ENCODE peak calls at places on chromosomes 12 and 14, in six cellular contexts. L is colonic mucosa, E is psoas muscle, W is pancreas, R is OCI-LY7, V is astrocyte. P is an unnamed sample.

GRCh38 chr12:6887460-6887859 is 14.4 kb upstream of the SPSB2 start:
- DNase-seq in L (peak), E (no peak), W (no peak), R (no peak), V (no peak), P (no peak)

GRCh38 chr12:65891987-65892481 is 67.8 kb downstream of the HMGA2 start:
- DNase-seq in L (peak), E (peak), W (peak), R (no peak), V (peak), P (peak)

GRCh38 chr12:119088917-119089667 is 89.6 kb upstream of the HSPB8 start:
- DNase-seq in L (no peak), E (no peak), W (no peak), R (no peak), V (no peak), P (no peak)

GRCh38 chr12:63226792-63227463 is 75.9 kb upstream of the AVPR1A start:
- DNase-seq in L (no peak), E (no peak), W (no peak), R (no peak), V (no peak), P (no peak)

GRCh38 chr12:26845057-26845666 is 12.2 kb upstream of the ITPR2 start:
- DNase-seq in L (peak), E (peak), W (peak), R (no peak), V (no peak), P (peak)

GRCh38 chr14:103220134-103220981 is 97.1 kb downstream of the TNFAIP2 start:
- DNase-seq in L (no peak), E (peak), W (no peak), R (no peak), V (no peak), P (no peak)

GRCh38 chr12:93702707-93703305 is 25.6 kb downstream of the CRADD start:
- DNase-seq in L (no peak), E (no peak), W (no peak), R (no peak), V (peak), P (no peak)

GRCh38 chr12:79301181-79301580 is 389.6 kb downstream of the PAWR start:
- DNase-seq in L (no peak), E (no peak), W (no peak), R (no peak), V (no peak), P (no peak)

GRCh38 chr12:1217191-1217949 is 226.3 kb downstream of the ERC1 start:
- DNase-seq in L (peak), E (no peak), W (no peak), R (no peak), V (peak), P (peak)

GRCh38 chr14:93858896-93859295 is 68.2 kb upstream of the FAM181A start:
- DNase-seq in L (no peak), E (no peak), W (no peak), R (no peak), V (no peak), P (no peak)

GRCh38 chr12:124692443-124692842 is 125.0 kb upstream of the NCOR2 start:
- DNase-seq in L (no peak), E (no peak), W (no peak), R (no peak), V (no peak), P (no peak)

GRCh38 chr14:100677925-100678765 is 48.5 kb upstream of the DLK1 start:
- DNase-seq in L (peak), E (peak), W (no peak), R (no peak), V (peak), P (peak)

GRCh38 chr14:100687386-100687785 is 39.3 kb upstream of the DLK1 start:
- DNase-seq in L (no peak), E (no peak), W (no peak), R (no peak), V (no peak), P (no peak)

GRCh38 chr12:19220205-19220604 is 90.7 kb downstream of the PLEKHA5 start:
- DNase-seq in L (no peak), E (no peak), W (no peak), R (no peak), V (peak), P (peak)

GRCh38 chr14:69539631-69540410 is 34.9 kb downstream of the CCDC177 start:
- DNase-seq in L (no peak), E (peak), W (peak), R (no peak), V (peak), P (peak)

GRCh38 chr12:98893126-98893525 is 248.0 kb downstream of the APAF1 start:
- DNase-seq in L (no peak), E (no peak), W (no peak), R (no peak), V (no peak), P (no peak)

GRCh38 chr14:49950275-49951250 is 57.7 kb downstream of the ARF6 start:
- DNase-seq in L (peak), E (no peak), W (peak), R (no peak), V (no peak), P (no peak)

GRCh38 chr12:17992002-17992656 is 97.9 kb downstream of the RERGL start:
- DNase-seq in L (no peak), E (no peak), W (no peak), R (peak), V (peak), P (peak)

GRCh38 chr12:124385219-124385969 is 90.5 kb downstream of the RFLNA start:
- DNase-seq in L (no peak), E (peak), W (no peak), R (no peak), V (peak), P (peak)

GRCh38 chr12:98671459-98671858 is 26.4 kb downstream of the APAF1 start:
- DNase-seq in L (no peak), E (no peak), W (no peak), R (no peak), V (no peak), P (no peak)

GRCh38 chr14:56207626-56208297 is 89.6 kb downstream of the PELI2 start:
- DNase-seq in L (no peak), E (no peak), W (no peak), R (no peak), V (no peak), P (peak)

GRCh38 chr12:109963743-109964429 is 32.3 kb downstream of the GIT2 start:
- DNase-seq in L (peak), E (peak), W (no peak), R (no peak), V (peak), P (peak)

GRCh38 chr14:100126401-100126800 is 33.0 kb downstream of the DEGS2 start:
- DNase-seq in L (no peak), E (no peak), W (no peak), R (no peak), V (no peak), P (no peak)

GRCh38 chr14:103739466-103739792 is 23.8 kb downstream of the ZFYVE21 start:
- DNase-seq in L (no peak), E (no peak), W (no peak), R (no peak), V (no peak), P (no peak)

GRCh38 chr12:84636801-84637285 is 275.8 kb downstream of the SLC6A15 start:
- DNase-seq in L (no peak), E (no peak), W (no peak), R (no peak), V (peak), P (peak)

GRCh38 chr12:57897296-57897974 is 43.9 kb upstream of the ATP23 start:
- DNase-seq in L (no peak), E (no peak), W (no peak), R (no peak), V (no peak), P (no peak)

GRCh38 chr14:92960706-92961566 is 38.0 kb downstream of the CHGA start:
- DNase-seq in L (no peak), E (peak), W (peak), R (no peak), V (peak), P (peak)

GRCh38 chr12:56718636-56719035 is 6.5 kb downstream of the NACA start:
- DNase-seq in L (no peak), E (no peak), W (no peak), R (no peak), V (no peak), P (no peak)

GRCh38 chr12:76878045-76878898 is 547 bp downstream of the CSRP2 start:
- DNase-seq in L (peak), E (peak), W (peak), R (peak), V (no peak), P (no peak)

GRCh38 chr12:10027311-10028099 is 3.0 kb upstream of the CLEC9A start:
- DNase-seq in L (no peak), E (no peak), W (no peak), R (no peak), V (peak), P (peak)

GRCh38 chr12:9334026-9334692 is 126.0 kb upstream of the PZP start:
- DNase-seq in L (no peak), E (no peak), W (no peak), R (no peak), V (peak), P (peak)

GRCh38 chr12:116620085-116620734 is 61.0 kb downstream of the MAP1LC3B2 start:
- DNase-seq in L (no peak), E (no peak), W (no peak), R (no peak), V (no peak), P (no peak)
- H3K4me3 ChIP-seq in L (no peak), E (no peak), W (no peak), R (no peak), V (no peak), P (no peak)

GRCh38 chr12:52834727-52835001 is 553 bp upstream of the KRT79 start:
- DNase-seq in L (no peak), E (no peak), W (no peak), R (no peak), V (no peak), P (no peak)

GRCh38 chr12:52831251-52831650 is 2.9 kb downstream of the KRT79 start:
- DNase-seq in L (no peak), E (no peak), W (no peak), R (no peak), V (no peak), P (no peak)

GRCh38 chr12:52833922-52834726 is at the start of gene KRT79:
- DNase-seq in L (no peak), E (no peak), W (no peak), R (no peak), V (no peak), P (no peak)

GRCh38 chr12:52832960-52833905 is 878 bp downstream of the KRT79 start:
- DNase-seq in L (peak), E (no peak), W (no peak), R (no peak), V (peak), P (no peak)

DNA sequence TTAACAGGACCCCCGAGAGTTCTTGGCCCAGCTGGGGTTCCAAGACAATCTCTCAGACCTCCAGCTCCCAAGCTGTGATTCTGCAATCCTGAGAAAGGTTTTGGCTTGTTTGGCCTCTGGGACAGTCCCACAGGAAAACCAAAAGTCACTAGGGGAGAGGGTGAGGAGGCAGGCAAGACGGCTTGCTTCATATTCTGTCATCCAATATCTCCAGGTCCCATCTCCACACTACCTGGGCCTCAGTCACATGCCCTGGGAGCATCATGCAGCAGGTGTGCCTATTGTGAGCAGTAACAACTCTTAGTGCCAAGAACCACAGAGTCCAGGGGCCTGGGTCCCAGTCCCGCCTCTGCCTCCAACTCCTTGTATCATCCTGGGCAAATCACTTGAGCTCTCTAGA is 1.7 kb downstream of the KRT79 start:
- DNase-seq in L (no peak), E (no peak), W (no peak), R (no peak), V (no peak), P (no peak)
- TF ChIP-seq CTCF in L (no peak), E (no peak), W (no peak), R (no peak), V (no peak), P (no peak)

DNA sequence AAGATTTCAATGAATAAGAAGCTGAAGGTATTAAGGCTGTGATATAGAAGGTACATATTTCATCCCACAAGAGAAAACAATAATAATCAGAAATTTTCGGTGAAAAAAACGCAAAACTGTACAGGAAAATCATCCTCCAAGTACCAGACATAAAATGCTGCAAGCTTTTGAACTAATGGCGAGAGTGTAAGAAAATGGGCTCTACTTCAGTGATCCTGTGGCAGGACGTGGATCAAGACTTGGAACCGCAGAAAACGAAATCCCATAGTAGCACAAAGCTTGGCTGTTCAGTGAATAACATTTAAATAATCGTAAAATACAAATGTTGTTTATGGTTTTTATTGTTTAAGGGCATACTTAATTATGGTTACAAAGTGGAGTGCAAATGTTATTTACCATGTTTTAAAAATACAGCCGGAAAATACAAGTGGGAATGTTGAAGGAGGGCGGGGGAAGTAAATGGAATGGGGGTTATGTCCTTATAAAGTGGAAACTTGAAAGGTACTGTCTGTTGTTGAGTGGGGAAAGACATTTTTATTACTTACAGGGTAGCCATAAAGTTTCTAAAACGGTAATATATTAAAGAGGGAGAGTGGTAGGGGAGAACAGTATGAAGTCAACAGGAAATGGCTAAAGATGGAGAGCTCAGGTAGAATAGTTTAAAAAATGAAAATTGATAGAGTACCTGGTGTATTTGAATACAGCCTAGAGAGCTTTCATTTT is 1.1 kb downstream of the SMIM10L1 start:
- DNase-seq in L (no peak), E (no peak), W (no peak), R (no peak), V (peak), P (peak)
- H3K4me3 ChIP-seq in L (peak), E (peak), W (peak), R (peak), V (peak), P (peak)

GRCh38 chr14:50957296-50957695 is 13.0 kb upstream of the PYGL start:
- DNase-seq in L (no peak), E (no peak), W (no peak), R (no peak), V (peak), P (peak)

GRCh38 chr14:50953497-50953896 is 9.2 kb upstream of the PYGL start:
- DNase-seq in L (no peak), E (no peak), W (no peak), R (no peak), V (no peak), P (no peak)

GRCh38 chr14:50951032-50951431 is 6.7 kb upstream of the PYGL start:
- DNase-seq in L (no peak), E (no peak), W (no peak), R (no peak), V (no peak), P (no peak)

GRCh38 chr14:50954811-50955372 is 10.6 kb upstream of the PYGL start:
- DNase-seq in L (no peak), E (no peak), W (no peak), R (peak), V (peak), P (peak)

GRCh38 chr14:50955373-50956043 is 11.2 kb upstream of the PYGL start:
- DNase-seq in L (peak), E (peak), W (no peak), R (peak), V (peak), P (peak)
- TF ChIP-seq CTCF in L (peak), E (peak), W (no peak), R (peak), V (peak), P (peak)

DNA sequence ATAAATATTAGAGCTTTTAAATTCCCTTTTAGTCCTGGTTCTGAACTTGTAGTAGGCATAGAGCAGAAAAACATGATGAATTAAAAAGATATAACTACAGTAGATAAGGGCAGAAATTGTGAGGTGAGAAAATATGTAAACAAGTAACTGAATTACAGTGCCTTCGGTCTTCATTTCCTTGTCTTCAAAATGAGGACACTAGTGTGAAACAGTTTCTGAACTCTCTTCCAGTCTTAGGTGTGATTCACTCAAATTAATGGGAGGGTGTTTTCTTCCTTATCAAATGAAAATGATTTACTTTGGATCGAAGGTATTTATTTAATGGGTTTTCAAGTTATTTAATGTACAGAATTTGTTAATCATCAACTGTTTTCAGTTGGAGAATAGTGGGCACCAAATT is 1.5 kb downstream of the FGD4 start:
- DNase-seq in L (no peak), E (no peak), W (no peak), R (no peak), V (no peak), P (no peak)
- H3K4me3 ChIP-seq in L (peak), E (peak), W (no peak), R (peak), V (no peak), P (no peak)

DNA sequence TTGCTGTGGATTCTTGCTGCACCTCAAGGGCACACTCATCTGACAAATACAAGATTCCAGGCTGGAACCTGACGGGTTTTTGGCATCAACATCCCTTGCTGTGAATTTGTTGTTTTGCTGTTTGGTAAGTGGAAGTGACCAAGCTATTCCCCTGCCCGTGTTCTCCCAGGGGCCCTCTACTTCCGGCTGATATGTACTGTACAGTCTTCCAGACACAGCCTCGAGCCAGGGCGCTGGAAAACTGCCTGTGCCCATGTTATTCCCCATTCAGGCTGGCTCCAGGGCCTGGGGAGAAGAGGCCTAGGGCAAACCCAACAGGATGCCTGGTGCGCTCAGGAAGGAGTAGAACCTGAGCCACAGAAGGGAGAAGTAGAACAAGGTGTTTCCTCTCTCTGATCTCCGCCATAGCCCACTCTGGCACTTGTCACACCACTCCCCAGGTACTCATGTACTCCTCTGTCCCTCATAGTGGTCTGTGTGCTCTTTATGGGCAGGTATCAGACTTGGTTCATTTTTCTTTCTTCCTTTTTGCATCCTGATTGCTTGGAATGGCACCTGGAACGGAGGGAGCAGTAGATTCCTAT is 67.8 kb upstream of the LTA4H start:
- DNase-seq in L (no peak), E (no peak), W (no peak), R (no peak), V (no peak), P (no peak)
- TF ChIP-seq CTCF in L (no peak), E (no peak), W (no peak), R (no peak), V (no peak), P (no peak)